ENCODE peak calls at places on chromosome 19, in five cellular contexts. M is HEK293T, Z is SK-N-SH, V is GM12878, Q is HepG2. K is an unnamed sample.

GRCh38 chr19:13029893-13030292 is 34.6 kb downstream of the NFIX start:
- DNase-seq in M (no peak), Z (no peak), V (no peak), Q (no peak), K (no peak)

GRCh38 chr19:6005321-6006069 is 27.6 kb upstream of the RANBP3 start:
- DNase-seq in M (no peak), Z (peak; percentile 20), V (no peak), Q (no peak), K (no peak)

GRCh38 chr19:40443930-40444180 is 280 bp downstream of the SERTAD3 start:
- DNase-seq in M (no peak), Z (no peak), V (no peak), Q (no peak), K (no peak)

GRCh38 chr19:54253331-54254194 is 3.5 kb downstream of the LILRB5 start:
- DNase-seq in M (no peak), Z (no peak), V (no peak), Q (no peak), K (no peak)

GRCh38 chr19:41218615-41219507 is at the start of gene AXL:
- DNase-seq in M (no peak), Z (peak; percentile 43), V (no peak), Q (peak; percentile 25), K (peak; percentile 42)

GRCh38 chr19:44003461-44004134 is 841 bp downstream of the ZNF230 start:
- DNase-seq in M (peak; percentile 6), Z (no peak), V (no peak), Q (peak; percentile 8), K (peak; percentile 18)

GRCh38 chr19:4523306-4524110 is 5.2 kb upstream of the PLIN4 start:
- DNase-seq in M (peak; percentile 67), Z (peak; percentile 86), V (no peak), Q (peak; percentile 51), K (peak; percentile 79)

GRCh38 chr19:12936582-12936981 is 1.8 kb upstream of the CALR start:
- DNase-seq in M (no peak), Z (no peak), V (no peak), Q (no peak), K (no peak)

GRCh38 chr19:13093407-13094284 is 9.0 kb downstream of the LYL1 start:
- DNase-seq in M (peak; percentile 88), Z (peak; percentile 92), V (no peak), Q (peak; percentile 76), K (peak; percentile 85)

GRCh38 chr19:47699360-47699917 is 13.8 kb upstream of the EHD2 start:
- DNase-seq in M (peak; percentile 80), Z (peak; percentile 95), V (no peak), Q (peak; percentile 28), K (peak; percentile 83)

GRCh38 chr19:1826557-1827521 is 14.8 kb upstream of the ATP8B3 start:
- DNase-seq in M (no peak), Z (peak; percentile 58), V (no peak), Q (no peak), K (peak; percentile 86)

GRCh38 chr19:9500796-9501195 is 2.4 kb upstream of the ZNF560 start:
- DNase-seq in M (no peak), Z (no peak), V (no peak), Q (no peak), K (no peak)

GRCh38 chr19:16892438-16892837 is 3.6 kb downstream of the F2RL3 start:
- DNase-seq in M (no peak), Z (no peak), V (no peak), Q (no peak), K (no peak)

GRCh38 chr19:14135985-14136508 is 342 bp downstream of the ASF1B start:
- DNase-seq in M (peak; percentile 44), Z (no peak), V (no peak), Q (no peak), K (no peak)

GRCh38 chr19:43640424-43640757 is 741 bp upstream of the CADM4 start:
- DNase-seq in M (no peak), Z (no peak), V (no peak), Q (no peak), K (no peak)

GRCh38 chr19:15629003-15629880 is 11.5 kb upstream of the CYP4F3 start:
- DNase-seq in M (peak; percentile 78), Z (peak; percentile 86), V (peak; percentile 9), Q (peak; percentile 55), K (peak; percentile 85)

GRCh38 chr19:41702208-41702651 is 6.2 kb upstream of the CEACAM5 start:
- DNase-seq in M (no peak), Z (no peak), V (no peak), Q (no peak), K (no peak)

GRCh38 chr19:54164369-54165068 is 5.0 kb upstream of the LENG1 start:
- DNase-seq in M (peak; percentile 67), Z (no peak), V (no peak), Q (no peak), K (peak; percentile 89)

GRCh38 chr19:40234429-40235237 is 8.1 kb upstream of the CCNP start:
- DNase-seq in M (no peak), Z (no peak), V (no peak), Q (no peak), K (no peak)

GRCh38 chr19:43847884-43848283 is 20.8 kb downstream of the ZNF283 start:
- DNase-seq in M (no peak), Z (no peak), V (no peak), Q (no peak), K (no peak)

GRCh38 chr19:30060872-30061556 is 119.0 kb downstream of the URI1 start:
- DNase-seq in M (peak; percentile 60), Z (peak; percentile 59), V (no peak), Q (no peak), K (peak; percentile 64)

GRCh38 chr19:39515551-39516191 is 732 bp downstream of the SELENOV start:
- DNase-seq in M (no peak), Z (no peak), V (no peak), Q (no peak), K (no peak)

GRCh38 chr19:43572172-43572588 is 3.1 kb downstream of the XRCC1 start:
- DNase-seq in M (no peak), Z (no peak), V (no peak), Q (no peak), K (no peak)

DNA sequence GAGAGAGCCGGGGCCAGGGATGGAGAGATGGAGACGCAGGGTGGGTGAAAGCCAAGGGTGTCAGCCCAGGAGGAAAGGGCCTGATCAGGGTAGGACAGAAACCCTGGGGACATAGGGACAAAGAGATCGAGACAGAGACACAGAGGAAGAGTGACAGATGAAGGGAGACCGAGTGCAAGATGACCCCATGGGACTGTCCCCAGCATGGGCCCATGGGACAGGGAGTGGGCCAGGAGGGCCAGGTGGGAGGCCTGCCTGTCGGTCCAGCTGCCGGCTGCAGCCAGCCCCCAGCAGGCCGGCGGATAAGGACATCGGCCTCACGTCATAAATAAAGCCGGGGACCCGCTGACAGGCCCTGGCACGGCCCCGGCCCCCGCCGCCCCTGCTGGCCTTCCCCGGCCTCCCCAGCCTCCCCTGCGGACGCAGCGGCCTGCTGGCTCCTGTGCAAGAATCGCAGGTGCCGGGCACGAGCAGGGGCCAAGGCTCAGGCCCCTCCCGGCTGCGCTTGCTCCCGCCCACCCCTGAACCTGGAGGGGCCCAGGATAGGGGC is 6.3 kb downstream of the REX1BD start:
- DNase-seq in M (peak; percentile 10), Z (peak; percentile 48), V (no peak), Q (no peak), K (no peak)
- TF ChIP-seq FOXM1 in M (no peak), Z (no peak), V (no peak), Q (no peak), K (no peak)

GRCh38 chr19:50928841-50929240 is 17.6 kb upstream of the KLK4 start:
- DNase-seq in M (no peak), Z (no peak), V (no peak), Q (no peak), K (no peak)
- TF ChIP-seq FOXM1 in M (no peak), Z (no peak), V (no peak), Q (no peak), K (no peak)

GRCh38 chr19:34089566-34089965 is 82.7 kb upstream of the LSM14A start:
- DNase-seq in M (no peak), Z (no peak), V (no peak), Q (no peak), K (no peak)
- TF ChIP-seq FOXM1 in M (no peak), Z (no peak), V (no peak), Q (no peak), K (no peak)

DNA sequence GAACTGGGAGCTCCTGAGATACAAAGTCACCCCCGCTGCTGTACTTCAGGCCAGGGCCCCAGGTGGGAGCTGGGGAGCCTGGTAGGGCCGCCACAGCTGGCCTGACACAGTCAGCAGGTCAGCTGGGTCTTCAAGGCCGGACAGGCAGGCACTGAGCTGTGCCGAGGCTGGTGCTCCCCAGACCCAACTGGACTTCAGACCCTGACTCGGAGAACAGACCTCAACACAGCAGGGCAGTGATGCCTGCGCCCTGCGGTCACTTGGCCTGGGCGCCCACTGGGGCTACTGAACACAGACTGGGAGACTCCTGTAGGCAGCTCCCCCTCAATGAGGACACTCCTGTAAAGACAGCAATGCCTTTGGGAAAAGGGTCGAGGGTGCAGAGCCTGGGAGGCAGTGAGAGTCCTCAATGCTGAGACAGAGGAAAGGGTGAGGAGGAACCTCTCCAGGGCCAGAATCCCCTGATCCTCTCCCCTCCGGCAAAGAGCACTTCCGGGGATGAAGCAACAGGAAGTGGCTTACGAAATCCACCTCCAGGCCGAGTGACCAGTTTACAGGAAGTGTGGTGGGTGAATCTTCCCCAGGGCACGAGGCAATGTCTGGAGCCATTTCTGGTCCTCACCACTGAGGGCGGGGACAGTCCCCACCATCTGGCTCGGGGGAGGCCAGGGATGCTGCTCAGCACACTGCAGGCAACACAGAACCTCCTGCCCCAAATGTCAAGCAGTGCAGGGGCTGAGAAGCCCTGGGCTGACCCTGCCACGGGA is 40.8 kb upstream of the ISYNA1 start:
- DNase-seq in M (no peak), Z (peak; percentile 70), V (peak; percentile 51), Q (peak; percentile 88), K (no peak)
- TF ChIP-seq FOXM1 in M (no peak), Z (no peak), V (no peak), Q (no peak), K (no peak)

GRCh38 chr19:51779703-51780102 is 15.3 kb upstream of the FPR3 start:
- DNase-seq in M (no peak), Z (no peak), V (no peak), Q (no peak), K (no peak)

GRCh38 chr19:51783373-51783772 is 11.6 kb upstream of the FPR3 start:
- DNase-seq in M (no peak), Z (no peak), V (no peak), Q (peak; percentile 23), K (peak; percentile 72)

GRCh38 chr19:51772977-51773376 is 12.0 kb downstream of the FPR2 start:
- DNase-seq in M (no peak), Z (no peak), V (no peak), Q (no peak), K (no peak)

DNA sequence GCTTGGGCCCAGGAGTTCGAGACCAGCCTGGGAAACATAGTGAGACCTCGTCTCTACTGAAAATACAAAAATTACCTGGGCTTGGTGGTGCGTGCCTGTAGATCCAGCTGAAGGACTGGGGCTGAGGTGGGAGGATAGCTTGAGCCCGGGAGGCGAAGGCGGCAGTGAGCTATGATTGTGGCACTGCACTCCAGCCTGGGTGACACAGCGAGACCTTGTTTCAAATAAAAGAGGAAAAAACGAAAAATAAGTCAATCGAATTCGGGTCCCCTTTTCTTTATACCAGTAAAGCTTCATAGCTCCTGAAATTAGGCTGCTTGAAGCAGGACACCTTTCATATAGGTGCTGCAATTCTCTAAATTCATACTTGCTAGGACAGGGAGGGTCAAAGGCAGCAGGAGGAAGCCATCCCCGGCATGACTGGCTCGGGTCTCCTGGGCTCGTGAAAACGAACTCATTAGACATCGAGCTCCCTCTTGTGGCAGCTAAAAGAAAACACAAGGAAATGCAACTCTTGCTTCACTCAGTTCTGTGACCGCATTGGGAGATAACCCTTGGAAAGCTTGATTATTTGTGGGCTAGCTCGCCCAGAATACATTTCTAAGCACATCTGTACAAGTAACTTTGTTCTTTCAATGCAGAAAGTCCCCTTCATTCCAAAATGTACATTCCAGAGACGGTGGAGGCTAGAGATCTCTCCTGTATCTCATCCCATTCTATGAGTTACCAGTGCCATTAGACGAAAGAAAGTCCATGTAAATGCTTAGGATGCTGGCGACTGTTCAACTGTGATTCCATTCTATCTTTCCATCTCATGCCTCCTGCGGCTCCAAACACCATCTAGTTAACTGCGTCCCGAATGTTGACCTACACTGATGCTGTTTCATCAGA is 16.8 kb downstream of the FPR2 start:
- DNase-seq in M (peak; percentile 68), Z (peak; percentile 66), V (no peak), Q (peak; percentile 74), K (peak; percentile 68)
- TF ChIP-seq FOXM1 in M (no peak), Z (no peak), V (no peak), Q (no peak), K (no peak)

K was measured in K562.